ENCODE peak calls at places on chromosome 12, in four cellular contexts. S is AG08396; K is hepatic stellate cell; X is CD8-positive, alpha-beta T cell. O is an unnamed sample.

GRCh38 chr12:102776041-102776440 is 141.0 kb downstream of the PAH start:
- DNase-seq in S (no peak), K (no peak), X (no peak), O (no peak)

GRCh38 chr12:132428872-132429121 is 61.2 kb upstream of the FBRSL1 start:
- DNase-seq in S (no peak), K (no peak), X (no peak), O (no peak)

GRCh38 chr12:96503971-96504370 is 14.6 kb downstream of the CFAP54 start:
- DNase-seq in S (no peak), K (no peak), X (no peak), O (no peak)

GRCh38 chr12:53115112-53115890 is 12.0 kb downstream of the SOAT2 start:
- DNase-seq in S (peak), K (no peak), X (no peak), O (no peak)

GRCh38 chr12:14960548-14961465 is 594 bp downstream of the ARHGDIB start:
- DNase-seq in S (no peak), K (no peak), X (peak), O (peak)

GRCh38 chr12:85029456-85029855 is 6.6 kb downstream of the TSPAN19 start:
- DNase-seq in S (peak), K (peak), X (no peak), O (no peak)

GRCh38 chr12:11756523-11756922 is 107.0 kb downstream of the ETV6 start:
- DNase-seq in S (no peak), K (no peak), X (no peak), O (no peak)

GRCh38 chr12:117294206-117294605 is 67.2 kb downstream of the NOS1 start:
- DNase-seq in S (no peak), K (no peak), X (no peak), O (no peak)

GRCh38 chr12:60072911-60073310 is 477.1 kb downstream of the SLC16A7 start:
- DNase-seq in S (peak), K (peak), X (no peak), O (no peak)

GRCh38 chr12:47812797-47813490 is 6.8 kb downstream of the HDAC7 start:
- DNase-seq in S (peak), K (peak), X (peak), O (peak)

GRCh38 chr12:88111074-88111652 is 30.7 kb downstream of the CEP290 start:
- DNase-seq in S (peak), K (peak), X (no peak), O (peak)

O was measured in immature natural killer cell.